ENCODE peak calls at places on chromosome 7, in ten cellular contexts. U is ovary, X is transverse colon, F is upper lobe of left lung, Y is suprapubic skin, H is sigmoid colon, A is GM12878, L is tibial nerve, J is K562, I is HepG2. Q is an unnamed sample.

GRCh38 chr7:84149573-84149972 is 45.0 kb downstream of the SEMA3A start:
- DNase-seq in U (no peak), X (no peak), F (no peak), Y (no peak), H (no peak), A (no peak), L (no peak), J (no peak), I (no peak), Q (no peak)

GRCh38 chr7:57653262-57653830 is 203.4 kb downstream of the ZNF716 start:
- DNase-seq in U (no peak), X (no peak), F (peak; percentile 71), Y (no peak), H (no peak), A (no peak), L (no peak), J (no peak), I (no peak), Q (no peak)

GRCh38 chr7:158811461-158811860 is 17.8 kb downstream of the ESYT2 start:
- DNase-seq in U (peak; percentile 37), X (no peak), F (no peak), Y (no peak), H (no peak), A (no peak), L (peak; percentile 54), J (no peak), I (no peak), Q (no peak)

GRCh38 chr7:31462636-31463035 is 51.3 kb upstream of the ITPRID1 start:
- DNase-seq in U (no peak), X (no peak), F (no peak), Y (no peak), H (no peak), A (no peak), L (no peak), J (no peak), I (no peak), Q (no peak)

GRCh38 chr7:55502988-55503514 is 69.3 kb downstream of the VOPP1 start:
- DNase-seq in U (no peak), X (no peak), F (no peak), Y (no peak), H (no peak), A (no peak), L (no peak), J (no peak), I (no peak), Q (no peak)

GRCh38 chr7:41910916-41911315 is 208.0 kb upstream of the INHBA start:
- DNase-seq in U (no peak), X (no peak), F (no peak), Y (no peak), H (no peak), A (no peak), L (no peak), J (no peak), I (no peak), Q (no peak)

GRCh38 chr7:55140221-55140980 is 121.6 kb downstream of the EGFR start:
- DNase-seq in U (no peak), X (no peak), F (no peak), Y (no peak), H (peak; percentile 80), A (peak; percentile 63), L (no peak), J (no peak), I (no peak), Q (no peak)

GRCh38 chr7:11272352-11272751 is 298.7 kb downstream of the PHF14 start:
- DNase-seq in U (no peak), X (no peak), F (no peak), Y (no peak), H (no peak), A (no peak), L (no peak), J (no peak), I (no peak), Q (no peak)

GRCh38 chr7:100400656-100401055 is 27.4 kb downstream of the PILRA start:
- DNase-seq in U (no peak), X (no peak), F (no peak), Y (no peak), H (no peak), A (no peak), L (no peak), J (peak; percentile 61), I (peak; percentile 42), Q (no peak)

GRCh38 chr7:93036807-93037206 is 81.0 kb downstream of the SAMD9 start:
- DNase-seq in U (no peak), X (no peak), F (no peak), Y (no peak), H (no peak), A (peak; percentile 61), L (no peak), J (no peak), I (no peak), Q (no peak)

GRCh38 chr7:136086712-136087111 is 109.6 kb upstream of the MTPN start:
- DNase-seq in U (peak; percentile 48), X (peak; percentile 12), F (no peak), Y (no peak), H (peak; percentile 74), A (peak; percentile 30), L (peak; percentile 76), J (peak; percentile 39), I (peak; percentile 53), Q (peak; percentile 44)

GRCh38 chr7:121954803-121955202 is 81.8 kb downstream of the PTPRZ1 start:
- DNase-seq in U (no peak), X (no peak), F (no peak), Y (no peak), H (no peak), A (no peak), L (no peak), J (no peak), I (no peak), Q (no peak)

GRCh38 chr7:106901870-106902441 is 36.9 kb downstream of the PIK3CG start:
- DNase-seq in U (no peak), X (no peak), F (no peak), Y (no peak), H (no peak), A (no peak), L (no peak), J (no peak), I (no peak), Q (no peak)

GRCh38 chr7:139720705-139721231 is 57.0 kb downstream of the HIPK2 start:
- DNase-seq in U (no peak), X (peak; percentile 50), F (no peak), Y (no peak), H (no peak), A (no peak), L (no peak), J (no peak), I (no peak), Q (peak; percentile 25)

GRCh38 chr7:155843426-155844018 is 31.3 kb upstream of the SHH start:
- DNase-seq in U (no peak), X (no peak), F (peak; percentile 29), Y (peak; percentile 69), H (peak; percentile 46), A (no peak), L (no peak), J (no peak), I (no peak), Q (peak; percentile 34)

GRCh38 chr7:44518761-44519160 is 22.4 kb downstream of the NPC1L1 start:
- DNase-seq in U (no peak), X (no peak), F (no peak), Y (no peak), H (no peak), A (no peak), L (no peak), J (no peak), I (no peak), Q (no peak)

GRCh38 chr7:122412886-122413285 is 108.3 kb upstream of the FEZF1 start:
- DNase-seq in U (peak; percentile 31), X (no peak), F (no peak), Y (no peak), H (peak; percentile 61), A (no peak), L (peak; percentile 16), J (no peak), I (no peak), Q (no peak)

GRCh38 chr7:88401009-88401623 is 94.4 kb upstream of the STEAP4 start:
- DNase-seq in U (no peak), X (no peak), F (no peak), Y (no peak), H (no peak), A (no peak), L (no peak), J (peak; percentile 21), I (peak; percentile 14), Q (no peak)
- TF ChIP-seq CTCF in U (no peak), X (peak; percentile 34), F (no peak), Y (no peak), H (no peak), A (peak; percentile 58), L (no peak), J (peak; percentile 14), I (peak; percentile 50), Q (no peak)

GRCh38 chr7:48575516-48575915 is 348.8 kb upstream of the CDC14C start:
- DNase-seq in U (no peak), X (no peak), F (no peak), Y (no peak), H (no peak), A (no peak), L (no peak), J (no peak), I (no peak), Q (no peak)
- H3K36me3 ChIP-seq in U (no peaks in the 10 kb centered on the region), X (no peaks in the 10 kb centered on the region), F (no peaks in the 10 kb centered on the region), Y (no peaks in the 10 kb centered on the region), H (no peaks in the 10 kb centered on the region), A (no peaks in the 10 kb centered on the region), L (no peaks in the 10 kb centered on the region), J (no peaks in the 10 kb centered on the region), I (no peaks in the 10 kb centered on the region), Q (no peaks in the 10 kb centered on the region)

GRCh38 chr7:101686030-101686429 is 56.9 kb upstream of the MYL10 start:
- DNase-seq in U (no peak), X (no peak), F (no peak), Y (no peak), H (no peak), A (no peak), L (no peak), J (no peak), I (no peak), Q (no peak)
- TF ChIP-seq EP300 in U (no peak), X (no peak), F (no peak), Y (no peak), H (no peak), A (no peak), L (no peak), J (no peak), I (no peak), Q (no peak)

GRCh38 chr7:98927125-98927524 is 48.8 kb downstream of the TRRAP start:
- DNase-seq in U (no peak), X (no peak), F (no peak), Y (no peak), H (no peak), A (no peak), L (no peak), J (no peak), I (no peak), Q (no peak)

GRCh38 chr7:98921608-98922372 is 43.5 kb downstream of the TRRAP start:
- DNase-seq in U (no peak), X (no peak), F (no peak), Y (no peak), H (no peak), A (no peak), L (no peak), J (no peak), I (peak; percentile 7), Q (no peak)

GRCh38 chr7:98923512-98923911 is 45.2 kb downstream of the TRRAP start:
- DNase-seq in U (no peak), X (no peak), F (no peak), Y (no peak), H (no peak), A (no peak), L (no peak), J (no peak), I (no peak), Q (no peak)

GRCh38 chr7:98917331-98917730 is 39.0 kb downstream of the TRRAP start:
- DNase-seq in U (no peak), X (no peak), F (no peak), Y (no peak), H (no peak), A (no peak), L (no peak), J (no peak), I (no peak), Q (no peak)

GRCh38 chr7:98922392-98923107 is 44.2 kb downstream of the TRRAP start:
- DNase-seq in U (peak; percentile 55), X (no peak), F (no peak), Y (no peak), H (no peak), A (no peak), L (peak; percentile 53), J (no peak), I (peak; percentile 83), Q (peak; percentile 52)
- TF ChIP-seq CTCF in U (no peak), X (no peak), F (no peak), Y (no peak), H (no peak), A (no peak), L (no peak), J (no peak), I (peak; percentile 32), Q (no peak)

Q was measured in stomach.